ENCODE peak calls at places on chromosomes 11 and 22, in four cellular contexts. One of them, this sample, is unnamed.

GRCh38 chr11:36469063-36469462 is 41.0 kb downstream of the TRAF6 start:
- DNase-seq in Ammon's horn: no peak
- DNase-seq in stimulated activated CD4-positive, alpha-beta T cell treated with anti-CD3 and anti-CD28 coated beads, Interleukin-12 subunit alpha, Interleukin-12 subunit beta, amount 100 ng/mL, for 4 hours: no peak
- DNase-seq in lung: no peak
- DNase-seq in this sample: no peak

GRCh38 chr11:129041611-129042018 is 98.9 kb upstream of the TP53AIP1 start:
- DNase-seq in Ammon's horn: peak
- DNase-seq in stimulated activated CD4-positive, alpha-beta T cell treated with anti-CD3 and anti-CD28 coated beads, Interleukin-12 subunit alpha, Interleukin-12 subunit beta, amount 100 ng/mL, for 4 hours: no peak
- DNase-seq in lung: no peak
- DNase-seq in this sample: no peak

GRCh38 chr22:27107824-27108223 is 450.4 kb downstream of the MIAT start:
- DNase-seq in Ammon's horn: peak
- DNase-seq in stimulated activated CD4-positive, alpha-beta T cell treated with anti-CD3 and anti-CD28 coated beads, Interleukin-12 subunit alpha, Interleukin-12 subunit beta, amount 100 ng/mL, for 4 hours: no peak
- DNase-seq in lung: no peak
- DNase-seq in this sample: peak

GRCh38 chr22:31637375-31637937 is 24.6 kb downstream of the PISD start:
- DNase-seq in Ammon's horn: peak
- DNase-seq in stimulated activated CD4-positive, alpha-beta T cell treated with anti-CD3 and anti-CD28 coated beads, Interleukin-12 subunit alpha, Interleukin-12 subunit beta, amount 100 ng/mL, for 4 hours: no peak
- DNase-seq in lung: no peak
- DNase-seq in this sample: no peak

GRCh38 chr11:1549355-1550330 is 22.4 kb downstream of the DUSP8 start:
- DNase-seq in Ammon's horn: peak
- DNase-seq in stimulated activated CD4-positive, alpha-beta T cell treated with anti-CD3 and anti-CD28 coated beads, Interleukin-12 subunit alpha, Interleukin-12 subunit beta, amount 100 ng/mL, for 4 hours: no peak
- DNase-seq in lung: no peak
- DNase-seq in this sample: no peak

GRCh38 chr22:21714059-21714770 is 21.4 kb downstream of the YPEL1 start:
- DNase-seq in Ammon's horn: no peak
- DNase-seq in stimulated activated CD4-positive, alpha-beta T cell treated with anti-CD3 and anti-CD28 coated beads, Interleukin-12 subunit alpha, Interleukin-12 subunit beta, amount 100 ng/mL, for 4 hours: no peak
- DNase-seq in lung: no peak
- DNase-seq in this sample: no peak

GRCh38 chr11:7439921-7440320 is 45.4 kb upstream of the OLFML1 start:
- DNase-seq in Ammon's horn: no peak
- DNase-seq in stimulated activated CD4-positive, alpha-beta T cell treated with anti-CD3 and anti-CD28 coated beads, Interleukin-12 subunit alpha, Interleukin-12 subunit beta, amount 100 ng/mL, for 4 hours: no peak
- DNase-seq in lung: no peak
- DNase-seq in this sample: no peak

GRCh38 chr11:107576497-107577086 is 11.1 kb upstream of the ALKBH8 start:
- DNase-seq in Ammon's horn: peak
- DNase-seq in stimulated activated CD4-positive, alpha-beta T cell treated with anti-CD3 and anti-CD28 coated beads, Interleukin-12 subunit alpha, Interleukin-12 subunit beta, amount 100 ng/mL, for 4 hours: peak
- DNase-seq in lung: peak
- DNase-seq in this sample: no peak

GRCh38 chr22:42939941-42940653 is 74.9 kb downstream of the PACSIN2 start:
- DNase-seq in Ammon's horn: no peak
- DNase-seq in stimulated activated CD4-positive, alpha-beta T cell treated with anti-CD3 and anti-CD28 coated beads, Interleukin-12 subunit alpha, Interleukin-12 subunit beta, amount 100 ng/mL, for 4 hours: no peak
- DNase-seq in lung: peak
- DNase-seq in this sample: peak

GRCh38 chr11:63888170-63889086 is 28.5 kb downstream of the RCOR2 start:
- DNase-seq in Ammon's horn: peak
- DNase-seq in stimulated activated CD4-positive, alpha-beta T cell treated with anti-CD3 and anti-CD28 coated beads, Interleukin-12 subunit alpha, Interleukin-12 subunit beta, amount 100 ng/mL, for 4 hours: peak
- DNase-seq in lung: peak
- DNase-seq in this sample: peak

GRCh38 chr11:66316849-66317251 is at the start of gene CD248:
- DNase-seq in Ammon's horn: no peak
- DNase-seq in stimulated activated CD4-positive, alpha-beta T cell treated with anti-CD3 and anti-CD28 coated beads, Interleukin-12 subunit alpha, Interleukin-12 subunit beta, amount 100 ng/mL, for 4 hours: no peak
- DNase-seq in lung: no peak
- DNase-seq in this sample: no peak

This sample was measured in DMS153.